ENCODE peak calls at places on chromosomes 2 and 18, in seven cellular contexts. S is mammary epithelial cell; H is hepatocyte; K is CD8-positive, alpha-beta memory T cell; N is breast epithelium; J is astrocyte; P is Panc1. R is an unnamed sample.

GRCh38 chr2:230901006-230901405 is 24.0 kb downstream of the GPR55 start:
- DNase-seq in S (no peak), H (no peak), K (no peak), N (no peak), J (no peak), P (no peak), R (no peak)

GRCh38 chr2:87996570-87996969 is 19.8 kb downstream of the RNU2-63P start:
- DNase-seq in S (no peak), H (peak), K (no peak), N (no peak), J (no peak), P (no peak), R (no peak)

GRCh38 chr2:240131941-240132650 is 4.0 kb downstream of the COPS9 start:
- DNase-seq in S (no peak), H (no peak), K (no peak), N (no peak), J (no peak), P (no peak), R (no peak)

GRCh38 chr2:101179982-101180381 is 28.8 kb upstream of the TBC1D8 start:
- DNase-seq in S (no peak), H (no peak), K (no peak), N (no peak), J (no peak), P (no peak), R (no peak)

GRCh38 chr2:113886479-113887383 is 3.2 kb upstream of the ACTR3 start:
- DNase-seq in S (peak), H (no peak), K (no peak), N (peak), J (peak), P (no peak), R (no peak)

GRCh38 chr2:111119004-111119846 is 1.5 kb upstream of the BCL2L11 start:
- DNase-seq in S (no peak), H (peak), K (peak), N (no peak), J (no peak), P (no peak), R (no peak)

GRCh38 chr2:218895758-218896500 is 15.3 kb downstream of the WNT10A start:
- DNase-seq in S (no peak), H (no peak), K (no peak), N (no peak), J (no peak), P (no peak), R (no peak)

GRCh38 chr2:37219046-37219445 is 12.3 kb downstream of the CEBPZ start:
- DNase-seq in S (peak), H (peak), K (no peak), N (no peak), J (no peak), P (no peak), R (no peak)

GRCh38 chr2:11377915-11378649 is 33.6 kb upstream of the ROCK2 start:
- DNase-seq in S (no peak), H (no peak), K (no peak), N (no peak), J (no peak), P (no peak), R (no peak)

GRCh38 chr2:156435725-156436476 is at the start of gene GPD2:
- DNase-seq in S (peak), H (peak), K (peak), N (peak), J (peak), P (no peak), R (peak)

GRCh38 chr18:45617284-45617683 is 2.0 kb downstream of the SLC14A2 start:
- DNase-seq in S (peak), H (peak), K (no peak), N (no peak), J (peak), P (no peak), R (no peak)

GRCh38 chr2:119173556-119174060 is 15.1 kb upstream of the C1QL2 start:
- DNase-seq in S (no peak), H (no peak), K (no peak), N (no peak), J (no peak), P (no peak), R (no peak)

GRCh38 chr2:5981241-5982055 is 289.3 kb downstream of the SOX11 start:
- DNase-seq in S (no peak), H (peak), K (no peak), N (no peak), J (peak), P (no peak), R (peak)

GRCh38 chr2:105308785-105309540 is 20.6 kb downstream of the TGFBRAP1 start:
- DNase-seq in S (no peak), H (peak), K (no peak), N (no peak), J (no peak), P (no peak), R (peak)

GRCh38 chr2:233267516-233268245 is 16.2 kb downstream of the ATG16L1 start:
- DNase-seq in S (no peak), H (no peak), K (peak), N (no peak), J (no peak), P (no peak), R (no peak)

GRCh38 chr18:13222371-13223281 is 4.1 kb downstream of the LDLRAD4 start:
- DNase-seq in S (no peak), H (peak), K (no peak), N (no peak), J (peak), P (no peak), R (no peak)

GRCh38 chr2:186868344-186868743 is 19.4 kb upstream of the ZSWIM2 start:
- DNase-seq in S (no peak), H (no peak), K (no peak), N (no peak), J (peak), P (no peak), R (no peak)

GRCh38 chr2:168138369-168138768 is 109.0 kb downstream of the STK39 start:
- DNase-seq in S (no peak), H (no peak), K (no peak), N (no peak), J (no peak), P (no peak), R (no peak)

GRCh38 chr2:237412646-237413292 is 1.2 kb downstream of the COL6A3 start:
- DNase-seq in S (no peak), H (no peak), K (no peak), N (no peak), J (no peak), P (no peak), R (no peak)

GRCh38 chr18:55588876-55589595 is 1.0 kb upstream of the TCF4 start:
- DNase-seq in S (peak), H (no peak), K (peak), N (no peak), J (no peak), P (no peak), R (no peak)

GRCh38 chr2:223056656-223057418 is 4.8 kb downstream of the KCNE4 start:
- DNase-seq in S (no peak), H (peak), K (no peak), N (no peak), J (peak), P (no peak), R (no peak)
- H3K27ac ChIP-seq in S (no peak), H (peak), K (no peak), N (peak), J (peak), P (no peak), R (peak)

DNA sequence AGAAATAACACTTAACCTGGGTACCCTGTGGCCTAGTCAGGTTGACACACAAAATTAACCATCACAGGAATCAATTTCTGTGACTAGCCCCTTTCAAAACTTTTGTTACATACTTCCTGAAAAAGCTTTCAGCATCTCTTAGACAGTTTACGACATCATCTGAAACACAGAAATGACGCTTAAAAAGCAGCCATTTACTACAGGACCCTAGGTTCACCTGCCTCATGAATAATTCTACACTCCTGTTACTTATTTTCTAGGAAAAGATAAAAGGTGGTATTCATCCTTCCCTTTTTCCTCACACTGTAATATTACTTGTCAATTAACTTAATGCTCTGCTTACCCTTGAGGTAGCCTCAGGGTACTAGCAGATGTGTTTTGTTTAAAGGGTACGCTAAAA is 388.4 kb downstream of the IRS1 start:
- DNase-seq in S (no peak), H (no peak), K (no peak), N (no peak), J (no peak), P (no peak), R (no peak)
- H3K27ac ChIP-seq in S (peak), H (peak), K (no peak), N (no peak), J (peak), P (no peak), R (no peak)

DNA sequence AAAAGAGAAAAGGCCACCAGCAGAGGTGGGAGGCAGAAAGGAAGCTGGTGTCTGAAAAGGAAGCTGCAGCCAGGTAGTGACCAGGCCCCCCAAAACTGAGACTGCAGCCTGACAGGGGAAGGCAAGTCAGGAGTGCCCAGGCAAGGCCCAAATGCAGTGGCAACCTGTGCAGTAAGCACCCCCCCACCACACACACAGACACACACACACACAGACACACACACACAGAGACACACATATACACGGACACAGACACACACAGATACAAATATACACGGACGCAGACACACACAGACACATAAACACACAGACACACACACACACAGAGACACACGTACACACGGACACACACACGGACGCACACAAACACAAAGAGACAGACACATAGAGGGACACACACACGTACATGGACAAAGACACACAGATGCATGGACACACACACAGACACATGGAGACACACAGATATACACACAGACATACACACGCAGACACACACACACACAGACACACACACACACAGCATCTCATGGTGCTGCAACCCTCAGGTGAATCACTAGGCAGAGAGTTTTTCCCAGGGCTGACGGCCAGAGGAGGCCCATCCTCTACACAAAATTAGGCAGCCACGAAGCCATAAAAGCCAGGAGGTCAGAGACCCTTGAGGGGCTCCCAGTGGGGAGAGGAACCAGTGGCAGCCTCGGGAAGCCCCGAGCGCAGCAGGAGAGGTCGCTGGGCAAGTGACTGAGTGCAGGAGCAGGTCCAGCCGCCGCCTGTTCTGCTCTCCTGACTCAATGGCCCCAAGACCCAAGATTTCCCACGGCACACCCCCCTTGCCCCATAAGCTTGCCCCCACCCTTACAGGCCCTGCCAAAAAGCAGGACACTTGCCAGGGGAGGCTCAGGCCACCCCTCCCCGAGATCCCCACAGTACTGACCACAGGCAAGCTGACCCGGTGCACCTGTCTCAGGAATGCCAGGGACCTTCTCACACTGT is 6.3 kb downstream of the SDC1 start:
- DNase-seq in S (peak), H (no peak), K (no peak), N (no peak), J (no peak), P (no peak), R (no peak)
- H3K27ac ChIP-seq in S (peak), H (no peak), K (no peak), N (peak), J (no peak), P (no peak), R (no peak)

GRCh38 chr2:18446715-18447114 is 113.7 kb downstream of the RDH14 start:
- DNase-seq in S (no peak), H (no peak), K (no peak), N (no peak), J (no peak), P (no peak), R (no peak)

GRCh38 chr2:18444806-18445205 is 115.6 kb downstream of the RDH14 start:
- DNase-seq in S (no peak), H (no peak), K (no peak), N (no peak), J (no peak), P (no peak), R (no peak)

GRCh38 chr2:18441583-18441982 is 118.9 kb downstream of the RDH14 start:
- DNase-seq in S (no peak), H (no peak), K (no peak), N (no peak), J (peak), P (no peak), R (no peak)

GRCh38 chr2:18440777-18441176 is 119.7 kb downstream of the RDH14 start:
- DNase-seq in S (no peak), H (no peak), K (no peak), N (no peak), J (no peak), P (no peak), R (no peak)

GRCh38 chr2:18445412-18446320 is 114.8 kb downstream of the RDH14 start:
- DNase-seq in S (no peak), H (no peak), K (no peak), N (peak), J (peak), P (no peak), R (no peak)
- H3K27ac ChIP-seq in S (no peak), H (no peak), K (no peak), N (no peak), J (no peak), P (no peak), R (no peak)